ENCODE peak calls at places on chromosome 9, in nine cellular contexts. H is GM12878, C is IMR-90, B is body of pancreas, F is H7, T is hepatocyte, L is cardiac fibroblast, X is stomach, V is choroid plexus epithelial cell. N is an unnamed sample.

GRCh38 chr9:105993921-105994715 is 299.8 kb downstream of the TMEM38B start:
- DNase-seq in L (no peak), V (no peak), H (no peak), X (no peak), T (no peak), F (no peak), B (no peak), C (no peak), N (no peak)

GRCh38 chr9:123749580-123750202 is 180.2 kb downstream of the DENND1A start:
- DNase-seq in T (no peak), H (peak; percentile 40), B (no peak), F (peak; percentile 31), L (no peak), C (peak; percentile 20), V (peak; percentile 36), X (no peak), N (no peak)

GRCh38 chr9:89815061-89815902 is 210.5 kb downstream of the GADD45G start:
- DNase-seq in F (no peak), C (no peak), X (no peak), H (no peak), B (no peak), L (no peak), V (no peak), T (no peak), N (no peak)

GRCh38 chr9:70091553-70091952 is 47.9 kb downstream of the MAMDC2 start:
- DNase-seq in F (no peak), V (no peak), X (no peak), B (no peak), H (no peak), T (no peak), C (no peak), L (no peak), N (no peak)

GRCh38 chr9:95764920-95765319 is 110.6 kb upstream of the ERCC6L2 start:
- DNase-seq in T (no peak), H (no peak), X (no peak), B (no peak), V (no peak), C (no peak), F (no peak), L (no peak), N (no peak)

GRCh38 chr9:130192600-130192999 is 20.4 kb downstream of the NCS1 start:
- DNase-seq in L (no peak), V (no peak), T (no peak), X (no peak), F (peak; percentile 50), C (no peak), H (no peak), B (peak; percentile 78), N (no peak)

GRCh38 chr9:112002847-112003457 is 106.3 kb downstream of the UGCG start:
- DNase-seq in C (peak; percentile 91), H (no peak), L (no peak), F (no peak), T (no peak), B (no peak), X (no peak), V (peak; percentile 82), N (no peak)

GRCh38 chr9:111096051-111096450 is 57.8 kb upstream of the LPAR1 start:
- DNase-seq in X (no peak), H (no peak), V (no peak), F (no peak), T (no peak), B (no peak), L (no peak), C (no peak), N (no peak)

GRCh38 chr9:87676976-87677775 is 48.7 kb upstream of the CTSL start:
- DNase-seq in V (peak; percentile 39), L (peak; percentile 73), H (no peak), B (peak; percentile 49), F (no peak), C (peak; percentile 4), T (peak; percentile 5), X (no peak), N (no peak)

GRCh38 chr9:88991066-88992030 is at the start of gene S1PR3:
- DNase-seq in H (no peak), V (peak; percentile 66), F (peak; percentile 98), B (peak; percentile 52), X (peak; percentile 64), C (no peak), L (peak; percentile 54), T (peak; percentile 77), N (no peak)

GRCh38 chr9:137276757-137277328 is 683 bp upstream of the TOR4A start:
- DNase-seq in V (peak; percentile 69), T (peak; percentile 86), X (peak; percentile 89), H (no peak), C (peak; percentile 38), L (peak; percentile 87), B (peak; percentile 76), F (peak; percentile 91), N (no peak)

GRCh38 chr9:130128251-130128650 is 44.0 kb upstream of the NCS1 start:
- DNase-seq in V (peak; percentile 32), L (no peak), F (no peak), B (no peak), T (no peak), H (peak; percentile 66), X (peak; percentile 30), C (no peak), N (no peak)

GRCh38 chr9:85228111-85228855 is 513.5 kb downstream of the AGTPBP1 start:
- DNase-seq in L (no peak), T (no peak), C (no peak), V (no peak), H (no peak), F (no peak), B (no peak), X (no peak), N (no peak)

GRCh38 chr9:96363175-96363967 is 20.1 kb downstream of the SLC35D2 start:
- DNase-seq in B (no peak), L (no peak), H (no peak), F (no peak), V (no peak), T (no peak), C (no peak), X (no peak), N (no peak)

GRCh38 chr9:114153761-114154596 is 1.4 kb upstream of the COL27A1 start:
- DNase-seq in C (peak; percentile 25), H (no peak), T (peak; percentile 79), B (peak; percentile 66), V (no peak), X (peak; percentile 33), F (peak; percentile 93), L (peak; percentile 33), N (no peak)

GRCh38 chr9:79224672-79225433 is 346.9 kb upstream of the TLE4 start:
- DNase-seq in V (peak; percentile 95), L (peak; percentile 87), C (peak; percentile 96), H (no peak), X (no peak), F (no peak), B (no peak), T (peak; percentile 34), N (peak; percentile 90)

DNA sequence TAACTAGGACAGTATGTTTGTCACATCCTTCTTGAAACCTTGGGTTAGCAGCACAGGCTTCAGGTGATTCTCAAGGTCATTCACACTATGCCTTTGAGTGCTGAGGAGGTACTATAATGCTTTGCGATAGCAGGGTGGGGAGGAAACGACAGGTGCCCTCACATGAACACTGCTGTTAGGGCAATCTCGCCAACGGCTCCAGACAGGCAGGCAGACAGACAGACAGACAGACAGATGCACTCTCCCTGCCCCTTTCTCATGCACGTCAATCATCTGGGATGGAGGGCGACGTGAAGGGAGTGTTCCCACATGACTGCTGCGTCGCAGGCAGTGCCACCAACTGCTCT is 82.9 kb downstream of the RAPGEF1 start:
- DNase-seq in F (no peak), L (no peak), H (no peak), V (no peak), X (no peak), T (no peak), B (no peak), C (no peak), N (no peak)
- H3K4me3 ChIP-seq in F (no peak overlapping the region), L (no peak overlapping the region), H (peak overlapping the region; percentile 47), V (no peak overlapping the region), X (no peak overlapping the region), T (no peak overlapping the region), B (no peak overlapping the region), C (no peak overlapping the region), N (no peak overlapping the region)

GRCh38 chr9:36192196-36192595 is 1.5 kb downstream of the CLTA start:
- DNase-seq in V (peak; percentile 22), F (no peak), C (peak; percentile 20), L (peak; percentile 22), X (no peak), B (no peak), H (no peak), T (no peak), N (no peak)
- H3K4me3 ChIP-seq in V (peak overlapping the region; percentile 78), F (no peak overlapping the region), C (peak overlapping the region; percentile 73), L (peak overlapping the region; percentile 74), X (peak overlapping the region; percentile 73), B (peak overlapping the region; percentile 69), H (peak overlapping the region; percentile 86), T (peak overlapping the region; percentile 53), N (peak overlapping the region; percentile 93)

GRCh38 chr9:37953204-37953774 is 49.4 kb upstream of the SLC25A51 start:
- DNase-seq in X (no peak), L (no peak), C (no peak), H (no peak), F (no peak), V (no peak), T (no peak), B (no peak), N (no peak)
- H3K4me3 ChIP-seq in X (no peak overlapping the region), L (no peak overlapping the region), C (no peak overlapping the region), H (no peak overlapping the region), F (no peak overlapping the region), V (no peak overlapping the region), T (no peak overlapping the region), B (no peak overlapping the region), N (no peak overlapping the region)

GRCh38 chr9:127496974-127497373 is 45.7 kb downstream of the LRSAM1 start:
- DNase-seq in B (no peak), L (no peak), C (no peak), T (no peak), X (no peak), H (no peak), F (no peak), V (no peak), N (no peak)

GRCh38 chr9:127500399-127500798 is 49.1 kb downstream of the LRSAM1 start:
- DNase-seq in B (no peak), T (no peak), X (no peak), F (no peak), C (no peak), H (no peak), V (no peak), L (no peak), N (no peak)

GRCh38 chr9:127495884-127496555 is 44.7 kb downstream of the LRSAM1 start:
- DNase-seq in C (no peak), X (no peak), T (peak; percentile 3), F (peak; percentile 33), H (no peak), B (no peak), V (no peak), L (no peak), N (no peak)

GRCh38 chr9:127497656-127498290 is 46.5 kb downstream of the LRSAM1 start:
- DNase-seq in B (no peak), C (no peak), X (no peak), H (no peak), V (no peak), T (peak; percentile 2), L (no peak), F (no peak), N (no peak)

DNA sequence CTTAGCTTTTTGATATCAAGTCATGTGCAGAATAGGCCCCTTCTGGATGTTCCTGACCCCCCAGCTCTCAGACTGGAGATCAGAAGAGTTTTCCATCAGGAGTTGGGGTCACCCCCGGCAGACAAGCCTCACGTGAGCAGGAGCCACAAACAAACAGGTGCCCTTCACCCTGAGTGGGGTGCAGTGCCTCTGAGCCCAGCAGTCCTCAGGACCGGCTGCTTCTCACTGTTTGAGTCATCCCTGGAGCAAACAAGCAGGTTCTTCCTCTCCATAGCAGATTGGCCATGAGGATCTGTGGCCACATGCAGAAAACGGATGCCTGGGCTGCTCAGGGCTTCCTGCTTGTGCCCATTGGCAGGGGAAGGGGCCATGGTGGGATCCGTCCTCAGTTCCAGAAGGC is 47.0 kb downstream of the LRSAM1 start:
- DNase-seq in C (no peak), B (no peak), X (no peak), F (no peak), V (no peak), H (no peak), L (no peak), T (no peak), N (no peak)
- H3K4me3 ChIP-seq in C (no peak overlapping the region), B (no peak overlapping the region), X (no peak overlapping the region), F (no peak overlapping the region), V (no peak overlapping the region), H (no peak overlapping the region), L (no peak overlapping the region), T (no peak overlapping the region), N (no peak overlapping the region)

N was measured in skeletal muscle cell.